ENCODE peak calls at places on chromosomes 7 and 10, in five cellular contexts. G is M059J, I is SJSA1, H is head of caudate nucleus, S is transverse colon. L is an unnamed sample.

GRCh38 chr10:114386446-114386845 is 17.9 kb downstream of the AFAP1L2 start:
- DNase-seq in G (no peak), I (no peak), H (no peak), S (no peak), L (no peak)

GRCh38 chr10:119337796-119338432 is 130.5 kb downstream of the GRK5 start:
- DNase-seq in G (peak; percentile 59), I (peak; percentile 40), H (no peak), S (no peak), L (no peak)

GRCh38 chr7:134831862-134832261 is 52.4 kb downstream of the CALD1 start:
- DNase-seq in G (no peak), I (no peak), H (peak; percentile 43), S (peak; percentile 37), L (no peak)

GRCh38 chr7:143362126-143362961 is at the start of gene FAM131B:
- DNase-seq in G (no peak), I (no peak), H (peak; percentile 76), S (no peak), L (no peak)

GRCh38 chr7:8154290-8154689 is 107.7 kb downstream of the ICA1 start:
- DNase-seq in G (no peak), I (no peak), H (no peak), S (no peak), L (no peak)

GRCh38 chr7:55043691-55044090 is 24.9 kb downstream of the EGFR start:
- DNase-seq in G (no peak), I (no peak), H (no peak), S (no peak), L (no peak)

GRCh38 chr7:137957887-137958286 is 44.0 kb downstream of the CREB3L2 start:
- DNase-seq in G (peak; percentile 74), I (no peak), H (no peak), S (no peak), L (no peak)

GRCh38 chr7:20240080-20240926 is 23.1 kb upstream of the MACC1 start:
- DNase-seq in G (peak; percentile 60), I (no peak), H (no peak), S (no peak), L (no peak)

GRCh38 chr7:131300572-131301466 is 26.9 kb upstream of the MKLN1 start:
- DNase-seq in G (no peak), I (no peak), H (no peak), S (no peak), L (no peak)

GRCh38 chr10:74012480-74012879 is 14.6 kb downstream of the VCL start:
- DNase-seq in G (no peak), I (no peak), H (no peak), S (no peak), L (no peak)

GRCh38 chr7:94315011-94315410 is 79.7 kb upstream of the COL1A2 start:
- DNase-seq in G (peak; percentile 35), I (no peak), H (no peak), S (no peak), L (no peak)

GRCh38 chr7:15839415-15840100 is 153.1 kb upstream of the MEOX2 start:
- DNase-seq in G (no peak), I (no peak), H (no peak), S (no peak), L (no peak)

GRCh38 chr7:1642291-1642728 is 27.8 kb upstream of the ELFN1 start:
- DNase-seq in G (no peak), I (no peak), H (no peak), S (no peak), L (no peak)

GRCh38 chr7:114703677-114704076 is 218.2 kb upstream of the MDFIC start:
- DNase-seq in G (peak; percentile 13), I (no peak), H (no peak), S (no peak), L (peak; percentile 15)

GRCh38 chr7:4093035-4093434 is 589.1 kb upstream of the FOXK1 start:
- DNase-seq in G (no peak), I (no peak), H (no peak), S (no peak), L (no peak)

GRCh38 chr10:91312031-91312733 is 91.7 kb downstream of the PCGF5 start:
- DNase-seq in G (no peak), I (no peak), H (no peak), S (no peak), L (no peak)

GRCh38 chr7:128812514-128813168 is 17.6 kb upstream of the FLNC start:
- DNase-seq in G (no peak), I (no peak), H (no peak), S (peak; percentile 22), L (no peak)

GRCh38 chr10:14003517-14003916 is 327.2 kb downstream of the FRMD4A start:
- DNase-seq in G (no peak), I (no peak), H (no peak), S (no peak), L (no peak)

GRCh38 chr7:29217112-29217511 is 22.5 kb downstream of the CHN2 start:
- DNase-seq in G (no peak), I (no peak), H (no peak), S (no peak), L (no peak)

GRCh38 chr7:133945497-133945896 is 181.6 kb upstream of the LRGUK start:
- DNase-seq in G (no peak), I (no peak), H (no peak), S (no peak), L (no peak)

GRCh38 chr10:69661414-69662172 is 31.5 kb downstream of the FAM241B start:
- DNase-seq in G (no peak), I (no peak), H (no peak), S (no peak), L (no peak)

GRCh38 chr7:53358301-53358700 is 322.9 kb downstream of the POM121L12 start:
- DNase-seq in G (no peak), I (no peak), H (no peak), S (no peak), L (no peak)

GRCh38 chr10:86652361-86653202 is 1.8 kb upstream of the OPN4 start:
- DNase-seq in G (peak; percentile 41), I (peak; percentile 44), H (no peak), S (peak; percentile 5), L (no peak)